ENCODE peak calls at places on chromosome 21, in nine cellular contexts. One of them, this sample, is unnamed.

GRCh38 chr21:27134513-27134912 is 167.6 kb upstream of the ADAMTS5 start:
- DNase-seq in A549: no peak
- DNase-seq in tibial nerve: no peak
- DNase-seq in brain microvascular endothelial cell: no peak
- DNase-seq in fibroblast of the aortic adventitia: no peak
- DNase-seq in PC-9: no peak
- DNase-seq in nephron progenitor cell: no peak
- DNase-seq in left ventricle myocardium inferior: no peak
- DNase-seq in cardiac muscle cell: no peak
- DNase-seq in this sample: no peak

GRCh38 chr21:34176442-34176841 is 103.1 kb downstream of the MRPS6 start:
- DNase-seq in A549: no peak
- DNase-seq in tibial nerve: no peak
- DNase-seq in brain microvascular endothelial cell: no peak
- DNase-seq in fibroblast of the aortic adventitia: no peak
- DNase-seq in PC-9: no peak
- DNase-seq in nephron progenitor cell: no peak
- DNase-seq in left ventricle myocardium inferior: no peak
- DNase-seq in cardiac muscle cell: no peak
- DNase-seq in this sample: no peak

GRCh38 chr21:35933466-35933865 is 126.9 kb downstream of the SETD4 start:
- DNase-seq in A549: peak
- DNase-seq in tibial nerve: peak
- DNase-seq in brain microvascular endothelial cell: peak
- DNase-seq in fibroblast of the aortic adventitia: peak
- DNase-seq in PC-9: peak
- DNase-seq in nephron progenitor cell: no peak
- DNase-seq in left ventricle myocardium inferior: peak
- DNase-seq in cardiac muscle cell: no peak
- DNase-seq in this sample: no peak

GRCh38 chr21:45533731-45534571 is 8.3 kb downstream of the SLC19A1 start:
- DNase-seq in A549: no peak
- DNase-seq in tibial nerve: no peak
- DNase-seq in brain microvascular endothelial cell: no peak
- DNase-seq in fibroblast of the aortic adventitia: no peak
- DNase-seq in PC-9: no peak
- DNase-seq in nephron progenitor cell: no peak
- DNase-seq in left ventricle myocardium inferior: peak
- DNase-seq in cardiac muscle cell: no peak
- DNase-seq in this sample: peak

GRCh38 chr21:45642122-45642813 is 1.3 kb upstream of the PCBP3 start:
- DNase-seq in A549: no peak
- DNase-seq in tibial nerve: no peak
- DNase-seq in brain microvascular endothelial cell: no peak
- DNase-seq in fibroblast of the aortic adventitia: no peak
- DNase-seq in PC-9: no peak
- DNase-seq in nephron progenitor cell: peak
- DNase-seq in left ventricle myocardium inferior: no peak
- DNase-seq in cardiac muscle cell: peak
- DNase-seq in this sample: no peak

GRCh38 chr21:38120984-38121855 is 135.6 kb upstream of the KCNJ15 start:
- DNase-seq in A549: no peak
- DNase-seq in tibial nerve: no peak
- DNase-seq in brain microvascular endothelial cell: no peak
- DNase-seq in fibroblast of the aortic adventitia: no peak
- DNase-seq in PC-9: no peak
- DNase-seq in nephron progenitor cell: no peak
- DNase-seq in left ventricle myocardium inferior: no peak
- DNase-seq in cardiac muscle cell: no peak
- DNase-seq in this sample: no peak

GRCh38 chr21:45615145-45615711 is 28.3 kb upstream of the PCBP3 start:
- DNase-seq in A549: peak
- DNase-seq in tibial nerve: no peak
- DNase-seq in brain microvascular endothelial cell: peak
- DNase-seq in fibroblast of the aortic adventitia: peak
- DNase-seq in PC-9: no peak
- DNase-seq in nephron progenitor cell: no peak
- DNase-seq in left ventricle myocardium inferior: no peak
- DNase-seq in cardiac muscle cell: no peak
- DNase-seq in this sample: peak

GRCh38 chr21:17466166-17466565 is 46.7 kb upstream of the CXADR start:
- DNase-seq in A549: peak
- DNase-seq in tibial nerve: no peak
- DNase-seq in brain microvascular endothelial cell: peak
- DNase-seq in fibroblast of the aortic adventitia: peak
- DNase-seq in PC-9: peak
- DNase-seq in nephron progenitor cell: no peak
- DNase-seq in left ventricle myocardium inferior: no peak
- DNase-seq in cardiac muscle cell: no peak
- DNase-seq in this sample: no peak

GRCh38 chr21:45080639-45081414 is 6.4 kb downstream of the ADARB1 start:
- DNase-seq in A549: no peak
- DNase-seq in tibial nerve: no peak
- DNase-seq in brain microvascular endothelial cell: peak
- DNase-seq in fibroblast of the aortic adventitia: peak
- DNase-seq in PC-9: no peak
- DNase-seq in nephron progenitor cell: no peak
- DNase-seq in left ventricle myocardium inferior: no peak
- DNase-seq in cardiac muscle cell: no peak
- DNase-seq in this sample: no peak

GRCh38 chr21:33865176-33865575 is 50.4 kb downstream of the ATP5PO start:
- DNase-seq in A549: no peak
- DNase-seq in tibial nerve: no peak
- DNase-seq in brain microvascular endothelial cell: no peak
- DNase-seq in fibroblast of the aortic adventitia: no peak
- DNase-seq in PC-9: no peak
- DNase-seq in nephron progenitor cell: no peak
- DNase-seq in left ventricle myocardium inferior: no peak
- DNase-seq in cardiac muscle cell: no peak
- DNase-seq in this sample: peak

GRCh38 chr21:36639769-36640168 is 59.1 kb upstream of the SIM2 start:
- DNase-seq in A549: no peak
- DNase-seq in tibial nerve: no peak
- DNase-seq in brain microvascular endothelial cell: no peak
- DNase-seq in fibroblast of the aortic adventitia: no peak
- DNase-seq in PC-9: no peak
- DNase-seq in nephron progenitor cell: no peak
- DNase-seq in left ventricle myocardium inferior: no peak
- DNase-seq in cardiac muscle cell: no peak
- DNase-seq in this sample: no peak

GRCh38 chr21:15688016-15688415 is 41.8 kb upstream of the USP25 start:
- DNase-seq in A549: no peak
- DNase-seq in tibial nerve: no peak
- DNase-seq in brain microvascular endothelial cell: peak
- DNase-seq in fibroblast of the aortic adventitia: no peak
- DNase-seq in PC-9: no peak
- DNase-seq in nephron progenitor cell: no peak
- DNase-seq in left ventricle myocardium inferior: no peak
- DNase-seq in cardiac muscle cell: no peak
- DNase-seq in this sample: no peak

GRCh38 chr21:25835397-25835796 is 100.6 kb downstream of the GABPA start:
- DNase-seq in A549: no peak
- DNase-seq in tibial nerve: no peak
- DNase-seq in brain microvascular endothelial cell: no peak
- DNase-seq in fibroblast of the aortic adventitia: peak
- DNase-seq in PC-9: no peak
- DNase-seq in nephron progenitor cell: no peak
- DNase-seq in left ventricle myocardium inferior: no peak
- DNase-seq in cardiac muscle cell: no peak
- DNase-seq in this sample: no peak

GRCh38 chr21:29332461-29333354 is 34.0 kb downstream of the BACH1 start:
- DNase-seq in A549: no peak
- DNase-seq in tibial nerve: no peak
- DNase-seq in brain microvascular endothelial cell: peak
- DNase-seq in fibroblast of the aortic adventitia: peak
- DNase-seq in PC-9: no peak
- DNase-seq in nephron progenitor cell: no peak
- DNase-seq in left ventricle myocardium inferior: no peak
- DNase-seq in cardiac muscle cell: no peak
- DNase-seq in this sample: no peak

GRCh38 chr21:45365608-45366241 is 39.2 kb upstream of the COL18A1 start:
- DNase-seq in A549: peak
- DNase-seq in tibial nerve: no peak
- DNase-seq in brain microvascular endothelial cell: peak
- DNase-seq in fibroblast of the aortic adventitia: peak
- DNase-seq in PC-9: peak
- DNase-seq in nephron progenitor cell: no peak
- DNase-seq in left ventricle myocardium inferior: no peak
- DNase-seq in cardiac muscle cell: no peak
- DNase-seq in this sample: peak

GRCh38 chr21:34528131-34528561 is 16.1 kb upstream of the KCNE1 start:
- DNase-seq in A549: no peak
- DNase-seq in tibial nerve: no peak
- DNase-seq in brain microvascular endothelial cell: no peak
- DNase-seq in fibroblast of the aortic adventitia: peak
- DNase-seq in PC-9: no peak
- DNase-seq in nephron progenitor cell: no peak
- DNase-seq in left ventricle myocardium inferior: no peak
- DNase-seq in cardiac muscle cell: no peak
- DNase-seq in this sample: no peak

GRCh38 chr21:14947613-14948160 is 117.1 kb downstream of the NRIP1 start:
- DNase-seq in A549: no peak
- DNase-seq in tibial nerve: no peak
- DNase-seq in brain microvascular endothelial cell: no peak
- DNase-seq in fibroblast of the aortic adventitia: no peak
- DNase-seq in PC-9: no peak
- DNase-seq in nephron progenitor cell: no peak
- DNase-seq in left ventricle myocardium inferior: no peak
- DNase-seq in cardiac muscle cell: no peak
- DNase-seq in this sample: no peak

GRCh38 chr21:31157756-31158155 is 119.5 kb upstream of the KRTAP19-8 start:
- DNase-seq in A549: no peak
- DNase-seq in tibial nerve: no peak
- DNase-seq in brain microvascular endothelial cell: no peak
- DNase-seq in fibroblast of the aortic adventitia: no peak
- DNase-seq in PC-9: no peak
- DNase-seq in nephron progenitor cell: no peak
- DNase-seq in left ventricle myocardium inferior: no peak
- DNase-seq in cardiac muscle cell: no peak
- DNase-seq in this sample: no peak
- TF ChIP-seq CTCF in A549: no peak
- TF ChIP-seq CTCF in tibial nerve: no peak
- TF ChIP-seq CTCF in brain microvascular endothelial cell: no peak
- TF ChIP-seq CTCF in fibroblast of the aortic adventitia: no peak
- TF ChIP-seq CTCF in PC-9: no peak
- TF ChIP-seq CTCF in nephron progenitor cell: no peak
- TF ChIP-seq CTCF in left ventricle myocardium inferior: no peak
- TF ChIP-seq CTCF in cardiac muscle cell: no peak
- TF ChIP-seq CTCF in this sample: no peak

DNA sequence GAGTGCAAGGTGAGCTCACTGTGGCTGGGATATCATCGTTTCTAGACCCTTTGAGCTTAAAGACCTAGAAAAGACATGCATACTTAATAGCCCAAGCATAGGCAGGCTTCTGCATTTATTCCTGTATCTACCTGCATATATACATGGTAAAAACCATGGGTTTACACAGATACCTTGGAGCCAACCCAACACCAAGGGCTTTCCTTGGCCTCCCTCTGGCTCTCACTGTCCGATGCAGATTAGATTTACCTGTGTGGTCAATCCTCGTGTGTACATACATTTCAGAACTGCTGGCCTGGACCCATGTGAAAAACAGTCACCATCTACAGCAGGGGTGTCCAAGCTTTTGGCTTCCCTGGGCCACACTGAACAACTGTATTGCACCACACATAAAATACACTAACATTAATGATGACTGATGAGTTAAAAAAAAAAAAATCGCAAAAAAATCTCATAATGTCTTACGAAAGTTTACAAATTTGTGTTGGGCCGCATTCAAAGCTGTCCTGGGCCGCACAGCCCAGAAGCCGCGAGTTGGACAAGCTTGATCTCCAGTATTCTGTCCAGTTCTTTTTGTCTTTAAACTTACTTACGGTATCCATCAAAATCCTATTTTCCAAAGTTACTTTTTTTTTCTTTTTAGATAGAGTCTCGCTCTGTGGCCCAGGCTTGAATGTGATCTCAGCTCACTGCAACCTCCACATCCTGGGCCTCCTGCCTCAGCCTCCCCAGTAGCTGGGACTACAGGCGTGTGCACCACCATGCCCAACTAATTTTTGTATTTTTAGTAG is 43.5 kb downstream of the WDR4 start:
- DNase-seq in A549: no peak
- DNase-seq in tibial nerve: no peak
- DNase-seq in brain microvascular endothelial cell: no peak
- DNase-seq in fibroblast of the aortic adventitia: no peak
- DNase-seq in PC-9: no peak
- DNase-seq in nephron progenitor cell: no peak
- DNase-seq in left ventricle myocardium inferior: no peak
- DNase-seq in cardiac muscle cell: no peak
- DNase-seq in this sample: peak
- TF ChIP-seq CTCF in A549: no peak
- TF ChIP-seq CTCF in tibial nerve: no peak
- TF ChIP-seq CTCF in brain microvascular endothelial cell: no peak
- TF ChIP-seq CTCF in fibroblast of the aortic adventitia: no peak
- TF ChIP-seq CTCF in PC-9: no peak
- TF ChIP-seq CTCF in nephron progenitor cell: no peak
- TF ChIP-seq CTCF in left ventricle myocardium inferior: no peak
- TF ChIP-seq CTCF in cardiac muscle cell: no peak
- TF ChIP-seq CTCF in this sample: no peak

DNA sequence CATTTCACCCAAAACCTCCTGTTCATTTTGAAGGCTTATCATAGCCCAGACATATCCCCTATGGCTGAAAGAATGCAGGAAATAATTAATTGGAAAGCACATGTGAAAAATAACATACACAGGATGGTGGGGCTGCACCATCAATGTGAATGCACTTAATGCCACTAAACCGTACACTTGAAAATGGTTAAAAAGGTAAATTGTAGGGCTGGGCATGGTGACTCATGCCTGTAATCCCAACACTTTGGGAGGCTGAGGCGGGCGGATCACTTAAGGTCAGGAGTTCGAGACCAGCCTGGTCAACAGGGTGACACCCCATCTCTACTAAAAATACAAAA is 98.7 kb upstream of the BACE2 start:
- DNase-seq in A549: no peak
- DNase-seq in tibial nerve: no peak
- DNase-seq in brain microvascular endothelial cell: no peak
- DNase-seq in fibroblast of the aortic adventitia: no peak
- DNase-seq in PC-9: no peak
- DNase-seq in nephron progenitor cell: no peak
- DNase-seq in left ventricle myocardium inferior: no peak
- DNase-seq in cardiac muscle cell: no peak
- DNase-seq in this sample: no peak
- TF ChIP-seq CTCF in A549: no peak
- TF ChIP-seq CTCF in tibial nerve: peak
- TF ChIP-seq CTCF in brain microvascular endothelial cell: no peak
- TF ChIP-seq CTCF in fibroblast of the aortic adventitia: no peak
- TF ChIP-seq CTCF in PC-9: peak
- TF ChIP-seq CTCF in nephron progenitor cell: no peak
- TF ChIP-seq CTCF in left ventricle myocardium inferior: peak
- TF ChIP-seq CTCF in cardiac muscle cell: no peak
- TF ChIP-seq CTCF in this sample: peak

DNA sequence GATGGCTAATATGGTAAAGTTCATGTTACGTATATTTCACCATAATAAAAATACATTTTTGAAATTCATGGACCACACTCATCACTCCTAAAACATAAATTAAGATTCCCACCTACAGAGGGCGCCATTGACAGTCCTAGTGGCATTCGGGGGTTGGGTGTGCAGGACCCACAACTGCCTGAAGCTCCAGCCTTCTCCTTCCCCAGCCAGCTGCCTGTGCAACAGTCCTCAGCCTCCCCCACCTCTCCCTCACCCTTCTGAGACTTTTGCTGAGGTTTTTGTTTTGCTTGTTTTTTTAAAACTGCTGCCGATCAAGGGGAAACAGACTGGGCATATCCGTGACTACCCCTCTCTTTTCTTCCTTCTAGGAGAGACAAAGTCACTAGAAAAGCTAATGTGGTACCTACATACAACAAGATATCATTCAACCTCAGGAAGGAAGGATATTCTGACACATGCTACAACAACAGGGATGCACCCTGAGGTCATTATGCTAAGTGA is 9.3 kb upstream of the EVA1C start:
- DNase-seq in A549: peak
- DNase-seq in tibial nerve: peak
- DNase-seq in brain microvascular endothelial cell: peak
- DNase-seq in fibroblast of the aortic adventitia: peak
- DNase-seq in PC-9: peak
- DNase-seq in nephron progenitor cell: peak
- DNase-seq in left ventricle myocardium inferior: peak
- DNase-seq in cardiac muscle cell: peak
- DNase-seq in this sample: no peak
- TF ChIP-seq CTCF in A549: peak
- TF ChIP-seq CTCF in tibial nerve: peak
- TF ChIP-seq CTCF in brain microvascular endothelial cell: peak
- TF ChIP-seq CTCF in fibroblast of the aortic adventitia: peak
- TF ChIP-seq CTCF in PC-9: peak
- TF ChIP-seq CTCF in nephron progenitor cell: peak
- TF ChIP-seq CTCF in left ventricle myocardium inferior: peak
- TF ChIP-seq CTCF in cardiac muscle cell: peak
- TF ChIP-seq CTCF in this sample: peak

This sample was measured in chondrocyte.